ENCODE peak calls at places on chromosomes 2 and 18, in ten cellular contexts. H is B cell; X is naive thymus-derived CD8-positive, alpha-beta T cell; E is A549; J is MV-4-11; D is NCI-H345; N is KBM-7; T is left colon; U is HTR-8/SVneo; P is iPS DF 6.9. Z is an unnamed sample.

GRCh38 chr2:54575379-54575888 is 119.3 kb downstream of the SPTBN1 start:
- DNase-seq in U (no peak), D (no peak), X (no peak), N (no peak), E (peak), T (no peak), H (no peak), P (no peak), J (no peak), Z (no peak)

GRCh38 chr2:85001595-85001994 is 30.6 kb downstream of the KCMF1 start:
- DNase-seq in N (no peak), X (no peak), P (no peak), E (no peak), H (no peak), U (no peak), T (no peak), D (no peak), J (no peak), Z (no peak)

GRCh38 chr18:72107647-72108046 is 436.5 kb downstream of the CBLN2 start:
- DNase-seq in U (no peak), P (no peak), N (no peak), T (no peak), D (peak), X (no peak), E (peak), H (no peak), J (no peak), Z (peak)

GRCh38 chr2:150531626-150532419 is 44.4 kb upstream of the RND3 start:
- DNase-seq in P (no peak), H (no peak), D (no peak), E (no peak), T (no peak), N (no peak), J (no peak), X (no peak), U (no peak), Z (no peak)

GRCh38 chr18:67590571-67591141 is 74.1 kb upstream of the DSEL start:
- DNase-seq in D (no peak), P (no peak), E (no peak), T (no peak), U (no peak), J (no peak), X (no peak), N (no peak), H (no peak), Z (no peak)

GRCh38 chr2:58571181-58571852 is 330.2 kb upstream of the FANCL start:
- DNase-seq in J (peak), E (peak), T (no peak), H (peak), P (peak), D (peak), X (no peak), U (peak), N (peak), Z (peak)

GRCh38 chr2:233542507-233542906 is 24.1 kb downstream of the USP40 start:
- DNase-seq in T (no peak), E (no peak), U (no peak), N (no peak), J (peak), H (no peak), D (no peak), P (no peak), X (no peak), Z (no peak)

GRCh38 chr2:158380786-158381185 is 75.8 kb downstream of the CCDC148 start:
- DNase-seq in D (no peak), J (no peak), X (no peak), H (no peak), P (no peak), E (no peak), T (no peak), U (no peak), N (no peak), Z (no peak)

GRCh38 chr2:234451852-234452625 is 44.8 kb downstream of the ARL4C start:
- DNase-seq in D (no peak), E (peak), J (no peak), X (no peak), U (peak), N (no peak), P (no peak), T (no peak), H (no peak), Z (no peak)